ENCODE peak calls at places on chromosomes 13 and 19, in seven cellular contexts. One of them, this sample, is unnamed.

GRCh38 chr19:39671739-39672363 is 16.1 kb downstream of the LGALS16 start:
- DNase-seq in H54: peak
- DNase-seq in fibroblast of villous mesenchyme: peak
- DNase-seq in PC-9: no peak
- DNase-seq in C1 segment of cervical spinal cord: no peak
- DNase-seq in substantia nigra: peak
- DNase-seq in nucleus accumbens: peak
- DNase-seq in this sample: no peak

GRCh38 chr19:21559444-21559843 is 54.0 kb downstream of the ZNF429 start:
- DNase-seq in H54: no peak
- DNase-seq in fibroblast of villous mesenchyme: no peak
- DNase-seq in PC-9: no peak
- DNase-seq in C1 segment of cervical spinal cord: no peak
- DNase-seq in substantia nigra: no peak
- DNase-seq in nucleus accumbens: no peak
- DNase-seq in this sample: no peak

GRCh38 chr19:18292810-18293641 is 11.6 kb upstream of the JUND start:
- DNase-seq in H54: peak
- DNase-seq in fibroblast of villous mesenchyme: peak
- DNase-seq in PC-9: peak
- DNase-seq in C1 segment of cervical spinal cord: no peak
- DNase-seq in substantia nigra: no peak
- DNase-seq in nucleus accumbens: peak
- DNase-seq in this sample: peak

GRCh38 chr19:16927883-16928282 is 39.1 kb downstream of the F2RL3 start:
- DNase-seq in H54: no peak
- DNase-seq in fibroblast of villous mesenchyme: no peak
- DNase-seq in PC-9: no peak
- DNase-seq in C1 segment of cervical spinal cord: no peak
- DNase-seq in substantia nigra: no peak
- DNase-seq in nucleus accumbens: no peak
- DNase-seq in this sample: no peak

GRCh38 chr13:41060723-41061074 is 610 bp upstream of the WBP4 start:
- DNase-seq in H54: no peak
- DNase-seq in fibroblast of villous mesenchyme: peak
- DNase-seq in PC-9: peak
- DNase-seq in C1 segment of cervical spinal cord: peak
- DNase-seq in substantia nigra: peak
- DNase-seq in nucleus accumbens: peak
- DNase-seq in this sample: peak

GRCh38 chr13:75908137-75908536 is 272.0 kb downstream of the LMO7 start:
- DNase-seq in H54: no peak
- DNase-seq in fibroblast of villous mesenchyme: peak
- DNase-seq in PC-9: no peak
- DNase-seq in C1 segment of cervical spinal cord: no peak
- DNase-seq in substantia nigra: no peak
- DNase-seq in nucleus accumbens: no peak
- DNase-seq in this sample: peak

GRCh38 chr13:53490732-53491131 is 462.1 kb downstream of the OLFM4 start:
- DNase-seq in H54: no peak
- DNase-seq in fibroblast of villous mesenchyme: no peak
- DNase-seq in PC-9: no peak
- DNase-seq in C1 segment of cervical spinal cord: no peak
- DNase-seq in substantia nigra: no peak
- DNase-seq in nucleus accumbens: no peak
- DNase-seq in this sample: no peak

GRCh38 chr13:41065098-41065497 is 3.8 kb downstream of the WBP4 start:
- DNase-seq in H54: no peak
- DNase-seq in fibroblast of villous mesenchyme: peak
- DNase-seq in PC-9: peak
- DNase-seq in C1 segment of cervical spinal cord: no peak
- DNase-seq in substantia nigra: no peak
- DNase-seq in nucleus accumbens: no peak
- DNase-seq in this sample: no peak

GRCh38 chr19:16896913-16897571 is 8.2 kb downstream of the F2RL3 start:
- DNase-seq in H54: peak
- DNase-seq in fibroblast of villous mesenchyme: peak
- DNase-seq in PC-9: peak
- DNase-seq in C1 segment of cervical spinal cord: peak
- DNase-seq in substantia nigra: peak
- DNase-seq in nucleus accumbens: peak
- DNase-seq in this sample: peak

GRCh38 chr19:31233288-31233687 is 115.9 kb downstream of the TSHZ3 start:
- DNase-seq in H54: no peak
- DNase-seq in fibroblast of villous mesenchyme: peak
- DNase-seq in PC-9: no peak
- DNase-seq in C1 segment of cervical spinal cord: no peak
- DNase-seq in substantia nigra: no peak
- DNase-seq in nucleus accumbens: no peak
- DNase-seq in this sample: no peak

GRCh38 chr19:14536926-14537692 is 7.7 kb downstream of the TECR start:
- DNase-seq in H54: peak
- DNase-seq in fibroblast of villous mesenchyme: peak
- DNase-seq in PC-9: peak
- DNase-seq in C1 segment of cervical spinal cord: no peak
- DNase-seq in substantia nigra: no peak
- DNase-seq in nucleus accumbens: peak
- DNase-seq in this sample: peak

GRCh38 chr13:104286566-104287290 is 1220.5 kb upstream of the SLC10A2 start:
- DNase-seq in H54: no peak
- DNase-seq in fibroblast of villous mesenchyme: no peak
- DNase-seq in PC-9: peak
- DNase-seq in C1 segment of cervical spinal cord: no peak
- DNase-seq in substantia nigra: no peak
- DNase-seq in nucleus accumbens: no peak
- DNase-seq in this sample: no peak

GRCh38 chr19:38433268-38433733 is at the start of gene RYR1:
- DNase-seq in H54: no peak
- DNase-seq in fibroblast of villous mesenchyme: peak
- DNase-seq in PC-9: no peak
- DNase-seq in C1 segment of cervical spinal cord: no peak
- DNase-seq in substantia nigra: peak
- DNase-seq in nucleus accumbens: peak
- DNase-seq in this sample: peak

GRCh38 chr19:12792048-12792852 is 964 bp downstream of the JUNB start:
- DNase-seq in H54: no peak
- DNase-seq in fibroblast of villous mesenchyme: peak
- DNase-seq in PC-9: peak
- DNase-seq in C1 segment of cervical spinal cord: no peak
- DNase-seq in substantia nigra: peak
- DNase-seq in nucleus accumbens: peak
- DNase-seq in this sample: peak

GRCh38 chr13:111911141-111911720 is 155.7 kb upstream of the SOX1 start:
- DNase-seq in H54: no peak
- DNase-seq in fibroblast of villous mesenchyme: no peak
- DNase-seq in PC-9: no peak
- DNase-seq in C1 segment of cervical spinal cord: no peak
- DNase-seq in substantia nigra: no peak
- DNase-seq in nucleus accumbens: no peak
- DNase-seq in this sample: no peak

GRCh38 chr13:28637714-28638355 is 21.1 kb upstream of the POMP start:
- DNase-seq in H54: no peak
- DNase-seq in fibroblast of villous mesenchyme: peak
- DNase-seq in PC-9: no peak
- DNase-seq in C1 segment of cervical spinal cord: no peak
- DNase-seq in substantia nigra: no peak
- DNase-seq in nucleus accumbens: no peak
- DNase-seq in this sample: no peak

GRCh38 chr19:54211214-54211613 is 10.6 kb downstream of the RPS9 start:
- DNase-seq in H54: no peak
- DNase-seq in fibroblast of villous mesenchyme: no peak
- DNase-seq in PC-9: no peak
- DNase-seq in C1 segment of cervical spinal cord: no peak
- DNase-seq in substantia nigra: no peak
- DNase-seq in nucleus accumbens: no peak
- DNase-seq in this sample: no peak

GRCh38 chr13:113947321-113948033 is 26.4 kb downstream of the C13orf46 start:
- DNase-seq in H54: no peak
- DNase-seq in fibroblast of villous mesenchyme: peak
- DNase-seq in PC-9: no peak
- DNase-seq in C1 segment of cervical spinal cord: no peak
- DNase-seq in substantia nigra: no peak
- DNase-seq in nucleus accumbens: peak
- DNase-seq in this sample: no peak

GRCh38 chr13:74770361-74770760 is 636.2 kb upstream of the KLF12 start:
- DNase-seq in H54: peak
- DNase-seq in fibroblast of villous mesenchyme: peak
- DNase-seq in PC-9: no peak
- DNase-seq in C1 segment of cervical spinal cord: no peak
- DNase-seq in substantia nigra: no peak
- DNase-seq in nucleus accumbens: no peak
- DNase-seq in this sample: no peak

GRCh38 chr19:8050274-8051096 is 2.1 kb upstream of the CCL25 start:
- DNase-seq in H54: no peak
- DNase-seq in fibroblast of villous mesenchyme: peak
- DNase-seq in PC-9: peak
- DNase-seq in C1 segment of cervical spinal cord: no peak
- DNase-seq in substantia nigra: peak
- DNase-seq in nucleus accumbens: peak
- DNase-seq in this sample: peak

GRCh38 chr13:109785141-109785891 is 1.1 kb downstream of the IRS2 start:
- DNase-seq in H54: no peak
- DNase-seq in fibroblast of villous mesenchyme: peak
- DNase-seq in PC-9: peak
- DNase-seq in C1 segment of cervical spinal cord: no peak
- DNase-seq in substantia nigra: peak
- DNase-seq in nucleus accumbens: no peak
- DNase-seq in this sample: peak

GRCh38 chr13:41544824-41545707 is 87.7 kb downstream of the RGCC start:
- DNase-seq in H54: no peak
- DNase-seq in fibroblast of villous mesenchyme: no peak
- DNase-seq in PC-9: peak
- DNase-seq in C1 segment of cervical spinal cord: no peak
- DNase-seq in substantia nigra: no peak
- DNase-seq in nucleus accumbens: no peak
- DNase-seq in this sample: no peak

GRCh38 chr13:30362869-30363268 is 55.5 kb upstream of the KATNAL1 start:
- DNase-seq in H54: no peak
- DNase-seq in fibroblast of villous mesenchyme: peak
- DNase-seq in PC-9: no peak
- DNase-seq in C1 segment of cervical spinal cord: no peak
- DNase-seq in substantia nigra: no peak
- DNase-seq in nucleus accumbens: no peak
- DNase-seq in this sample: no peak

GRCh38 chr13:100573121-100573520 is 15.5 kb downstream of the GGACT start:
- DNase-seq in H54: peak
- DNase-seq in fibroblast of villous mesenchyme: peak
- DNase-seq in PC-9: peak
- DNase-seq in C1 segment of cervical spinal cord: no peak
- DNase-seq in substantia nigra: peak
- DNase-seq in nucleus accumbens: peak
- DNase-seq in this sample: peak

GRCh38 chr19:40416918-40417713 is 3.9 kb upstream of the PRX start:
- DNase-seq in H54: no peak
- DNase-seq in fibroblast of villous mesenchyme: peak
- DNase-seq in PC-9: no peak
- DNase-seq in C1 segment of cervical spinal cord: no peak
- DNase-seq in substantia nigra: no peak
- DNase-seq in nucleus accumbens: no peak
- DNase-seq in this sample: peak

GRCh38 chr13:113135281-113135760 is 12.7 kb downstream of the F10 start:
- DNase-seq in H54: no peak
- DNase-seq in fibroblast of villous mesenchyme: no peak
- DNase-seq in PC-9: no peak
- DNase-seq in C1 segment of cervical spinal cord: no peak
- DNase-seq in substantia nigra: no peak
- DNase-seq in nucleus accumbens: no peak
- DNase-seq in this sample: no peak